ENCODE peak calls at places on chromosomes 1 and 21, in nine cellular contexts. E, M, K, X, V, P, I, H and C are unnamed samples.

GRCh38 chr21:45927851-45928850 is 53.4 kb upstream of the COL6A1 start:
- DNase-seq in H (no peak), M (no peak), I (no peak), E (no peak), X (no peak), P (no peak), K (no peak), V (no peak), C (no peak)

GRCh38 chr1:200558866-200559459 is 61.6 kb downstream of the KIF14 start:
- DNase-seq in I (no peak), E (peak), K (no peak), M (no peak), X (peak), H (no peak), V (no peak), P (peak), C (peak)

GRCh38 chr1:42747125-42747524 is 7.1 kb upstream of the CLDN19 start:
- DNase-seq in I (peak), E (no peak), M (no peak), P (peak), K (peak), X (no peak), V (no peak), H (peak), C (no peak)

GRCh38 chr1:54764132-54764921 is at the start of gene PARS2:
- DNase-seq in H (peak), P (peak), I (peak), M (peak), X (peak), V (peak), K (peak), E (peak), C (peak)

GRCh38 chr1:10676987-10677386 is 119.5 kb downstream of the CASZ1 start:
- DNase-seq in I (no peak), V (no peak), P (no peak), X (no peak), M (no peak), H (no peak), E (no peak), K (no peak), C (no peak)

GRCh38 chr1:188782220-188782841 is 1695.3 kb downstream of the BRINP3 start:
- DNase-seq in X (no peak), P (peak), V (no peak), M (no peak), K (no peak), I (peak), H (no peak), E (peak), C (peak)

GRCh38 chr1:27418326-27418761 is 25.9 kb downstream of the GPR3 start:
- DNase-seq in E (peak), V (no peak), K (no peak), X (peak), P (no peak), H (peak), I (no peak), M (peak), C (peak)

GRCh38 chr1:94281361-94282142 is 44.2 kb upstream of the ARHGAP29 start:
- DNase-seq in I (no peak), K (no peak), P (no peak), E (peak), X (no peak), H (no peak), M (no peak), V (no peak), C (no peak)

GRCh38 chr1:72869873-72870272 is 587.5 kb upstream of the NEGR1 start:
- DNase-seq in M (no peak), X (no peak), K (no peak), E (no peak), V (no peak), I (no peak), H (no peak), P (no peak), C (no peak)

GRCh38 chr1:185017338-185017737 is 28.0 kb upstream of the RNF2 start:
- DNase-seq in X (no peak), M (no peak), E (peak), I (no peak), K (no peak), H (no peak), P (no peak), V (no peak), C (peak)

GRCh38 chr1:94801919-94802546 is 18.1 kb upstream of the SLC44A3 start:
- DNase-seq in P (no peak), I (peak), M (no peak), X (peak), E (peak), V (no peak), H (no peak), K (no peak), C (peak)

GRCh38 chr1:231272173-231272572 is 31.2 kb downstream of the GNPAT start:
- DNase-seq in X (peak), V (no peak), M (no peak), E (no peak), H (no peak), K (no peak), P (no peak), I (no peak), C (no peak)

GRCh38 chr1:241352401-241352800 is 4.6 kb downstream of the RGS7 start:
- DNase-seq in M (no peak), I (no peak), H (no peak), X (no peak), V (no peak), K (no peak), P (no peak), E (no peak), C (no peak)

GRCh38 chr1:33132549-33132948 is 49.3 kb downstream of the TRIM62 start:
- DNase-seq in X (no peak), K (no peak), H (no peak), I (no peak), M (no peak), V (no peak), E (no peak), P (no peak), C (no peak)

GRCh38 chr1:229025576-229025975 is 245.3 kb upstream of the RAB4A start:
- DNase-seq in M (no peak), P (no peak), K (no peak), E (no peak), V (no peak), H (no peak), X (no peak), I (no peak), C (no peak)

GRCh38 chr1:148372731-148373130 is 110.4 kb downstream of the PPIAL4G start:
- DNase-seq in V (no peak), H (no peak), K (no peak), M (no peak), E (peak), P (no peak), I (no peak), X (peak), C (peak)

GRCh38 chr1:98203461-98203860 is 282.6 kb upstream of the DPYD start:
- DNase-seq in M (no peak), I (no peak), H (no peak), P (no peak), E (peak), X (no peak), V (no peak), K (no peak), C (peak)

GRCh38 chr21:19508442-19508841 is 1104.9 kb upstream of the TMPRSS15 start:
- DNase-seq in K (no peak), I (no peak), E (no peak), X (no peak), M (no peak), V (no peak), P (no peak), H (no peak), C (no peak)

GRCh38 chr1:84830136-84830535 is 62.9 kb downstream of the LPAR3 start:
- DNase-seq in P (no peak), E (no peak), K (no peak), M (no peak), I (no peak), X (no peak), V (no peak), H (no peak), C (no peak)

GRCh38 chr1:184637664-184638063 is 117.0 kb downstream of the EDEM3 start:
- DNase-seq in K (no peak), P (no peak), I (no peak), H (no peak), V (no peak), M (no peak), X (no peak), E (no peak), C (peak)

GRCh38 chr1:33719771-33720670 is 143.9 kb upstream of the HMGB4 start:
- DNase-seq in P (no peak), X (no peak), H (no peak), E (peak), I (no peak), V (no peak), K (no peak), M (no peak), C (peak)

GRCh38 chr1:227304665-227305064 is 13.6 kb downstream of the CDC42BPA start:
- DNase-seq in I (no peak), X (no peak), P (no peak), K (no peak), M (no peak), H (no peak), V (no peak), E (no peak), C (no peak)

GRCh38 chr1:38305666-38306065 is 259.1 kb upstream of the POU3F1 start:
- DNase-seq in H (no peak), E (no peak), V (no peak), P (no peak), K (no peak), X (no peak), I (no peak), M (no peak), C (no peak)

GRCh38 chr1:28915036-28915895 is 897 bp downstream of the EPB41 start:
- DNase-seq in K (peak), P (peak), I (peak), X (peak), H (peak), M (no peak), V (no peak), E (peak), C (no peak)

GRCh38 chr1:166302919-166303758 is 136.3 kb upstream of the FAM78B start:
- DNase-seq in P (no peak), E (no peak), I (no peak), X (no peak), K (no peak), V (no peak), H (no peak), M (no peak), C (no peak)

GRCh38 chr1:77039739-77040138 is 172.5 kb downstream of the ST6GALNAC5 start:
- DNase-seq in E (peak), I (no peak), X (no peak), V (no peak), P (no peak), K (no peak), H (no peak), M (no peak), C (peak)

GRCh38 chr21:38802050-38803026 is 3.4 kb upstream of the ETS2 start:
- DNase-seq in P (no peak), H (no peak), M (no peak), X (no peak), K (no peak), E (no peak), I (no peak), V (no peak), C (no peak)

GRCh38 chr1:152495066-152495675 is 15.4 kb upstream of the LCE5A start:
- DNase-seq in X (peak), H (no peak), P (peak), K (peak), E (peak), V (no peak), M (no peak), I (no peak), C (no peak)

GRCh38 chr1:230632273-230632873 is 9.9 kb upstream of the COG2 start:
- DNase-seq in X (peak), H (no peak), P (peak), M (peak), I (no peak), K (peak), E (peak), V (no peak), C (peak)

GRCh38 chr1:231241751-231242150 is 739 bp downstream of the GNPAT start:
- DNase-seq in H (no peak), M (no peak), P (peak), K (no peak), I (no peak), X (peak), V (no peak), E (no peak), C (peak)

GRCh38 chr1:62523860-62524259 is 73.5 kb upstream of the ANGPTL3 start:
- DNase-seq in M (no peak), I (no peak), P (no peak), V (no peak), H (no peak), E (no peak), K (no peak), X (no peak), C (no peak)

GRCh38 chr1:205827623-205828022 is 14.6 kb upstream of the SLC41A1 start:
- DNase-seq in V (no peak), E (no peak), H (no peak), I (no peak), X (no peak), P (no peak), K (no peak), M (no peak), C (no peak)